ENCODE peak calls at places on chromosomes 11 and 22, in four cellular contexts. D is mesenchymal stem cell, I is HepG2, C is fibroblast of the conjunctiva. E is an unnamed sample.

GRCh38 chr22:46738961-46739870 is 1.2 kb upstream of the CERK start:
- DNase-seq in I (peak), C (peak), D (peak), E (peak)

GRCh38 chr11:67657300-67657699 is 6.8 kb upstream of the ACY3 start:
- DNase-seq in C (no peak), I (no peak), D (no peak), E (no peak)

GRCh38 chr11:33377100-33377851 is 120.1 kb downstream of the HIPK3 start:
- DNase-seq in C (no peak), I (no peak), D (no peak), E (no peak)

GRCh38 chr22:46079093-46079860 is 71.0 kb upstream of the PPARA start:
- DNase-seq in I (no peak), D (no peak), C (no peak), E (no peak)

GRCh38 chr22:19109198-19110063 is 12.8 kb downstream of the DGCR2 start:
- DNase-seq in C (no peak), I (peak), D (peak), E (peak)

GRCh38 chr22:46959369-46959768 is 196.9 kb downstream of the TBC1D22A start:
- DNase-seq in D (no peak), C (no peak), I (no peak), E (no peak)

GRCh38 chr22:37303821-37304274 is 21.5 kb downstream of the CYTH4 start:
- DNase-seq in C (peak), D (peak), I (peak), E (no peak)

GRCh38 chr11:31817054-31817620 is 6.0 kb upstream of the PAX6 start:
- DNase-seq in I (no peak), C (no peak), D (no peak), E (no peak)

GRCh38 chr11:130434521-130435223 is 6.3 kb upstream of the ADAMTS8 start:
- DNase-seq in C (peak), I (peak), D (peak), E (peak)

GRCh38 chr11:134558258-134558835 is 146.3 kb upstream of the B3GAT1 start:
- DNase-seq in I (no peak), D (no peak), C (no peak), E (peak)

GRCh38 chr22:39175127-39176066 is 22.9 kb upstream of the CBX7 start:
- DNase-seq in I (no peak), C (no peak), D (peak), E (no peak)

GRCh38 chr11:72491001-72491400 is 56.7 kb upstream of the CLPB start:
- DNase-seq in D (peak), I (no peak), C (no peak), E (no peak)

GRCh38 chr11:134518616-134519389 is 106.8 kb upstream of the B3GAT1 start:
- DNase-seq in I (no peak), D (no peak), C (no peak), E (no peak)

GRCh38 chr11:34968862-34969261 is 52.4 kb downstream of the PDHX start:
- DNase-seq in I (no peak), C (no peak), D (no peak), E (no peak)

GRCh38 chr22:19890502-19891349 is 36.1 kb upstream of the GNB1L start:
- DNase-seq in I (no peak), C (no peak), D (no peak), E (no peak)

GRCh38 chr11:10450451-10451398 is 4.3 kb upstream of the AMPD3 start:
- DNase-seq in I (peak), C (no peak), D (peak), E (peak)

GRCh38 chr11:119436715-119437114 is 13.7 kb upstream of the THY1 start:
- DNase-seq in D (no peak), I (no peak), C (no peak), E (no peak)

GRCh38 chr11:117143390-117143789 is 697 bp upstream of the PAFAH1B2 start:
- DNase-seq in C (no peak), D (peak), I (no peak), E (no peak)

GRCh38 chr22:41417622-41418390 is 28.8 kb downstream of the TOB2 start:
- DNase-seq in D (no peak), I (no peak), C (no peak), E (no peak)

GRCh38 chr11:2940930-2941821 is 12.0 kb upstream of the PHLDA2 start:
- DNase-seq in D (no peak), I (no peak), C (no peak), E (no peak)

GRCh38 chr11:37916331-37916730 is 1318.3 kb upstream of the RAG2 start:
- DNase-seq in I (no peak), C (no peak), D (no peak), E (no peak)

GRCh38 chr22:43945632-43946390 is 9.4 kb upstream of the SAMM50 start:
- DNase-seq in C (peak), I (peak), D (peak), E (peak)